ENCODE peak calls at places on chromosome 13, in five cellular contexts. One of them, this sample, is unnamed. For H3K36me3 and H3K9me3, the result is how much of the 10 kb centered on the place peaks cover.

GRCh38 chr13:41960195-41960699 is 662 bp downstream of the VWA8 start:
- DNase-seq in astrocyte: peak
- DNase-seq in Karpas-422: peak
- DNase-seq in GM23248: peak
- DNase-seq in fibroblast of lung: peak
- DNase-seq in this sample: no peak

GRCh38 chr13:28529836-28530235 is 34.9 kb upstream of the FLT1 start:
- DNase-seq in astrocyte: no peak
- DNase-seq in Karpas-422: peak
- DNase-seq in GM23248: peak
- DNase-seq in fibroblast of lung: no peak
- DNase-seq in this sample: no peak

GRCh38 chr13:83372786-83373185 is 509.5 kb downstream of the SLITRK1 start:
- DNase-seq in astrocyte: no peak
- DNase-seq in Karpas-422: no peak
- DNase-seq in GM23248: peak
- DNase-seq in fibroblast of lung: no peak
- DNase-seq in this sample: no peak

GRCh38 chr13:27079421-27079958 is 92.1 kb downstream of the USP12 start:
- DNase-seq in astrocyte: peak
- DNase-seq in Karpas-422: no peak
- DNase-seq in GM23248: peak
- DNase-seq in fibroblast of lung: peak
- DNase-seq in this sample: peak

GRCh38 chr13:74641586-74641985 is 507.4 kb upstream of the KLF12 start:
- DNase-seq in astrocyte: peak
- DNase-seq in Karpas-422: no peak
- DNase-seq in GM23248: peak
- DNase-seq in fibroblast of lung: peak
- DNase-seq in this sample: no peak

GRCh38 chr13:93476175-93476574 is 249.6 kb downstream of the GPC6 start:
- DNase-seq in astrocyte: peak
- DNase-seq in Karpas-422: no peak
- DNase-seq in GM23248: peak
- DNase-seq in fibroblast of lung: peak
- DNase-seq in this sample: no peak

GRCh38 chr13:29428310-29428991 is 167.0 kb downstream of the SLC7A1 start:
- DNase-seq in astrocyte: peak
- DNase-seq in Karpas-422: no peak
- DNase-seq in GM23248: peak
- DNase-seq in fibroblast of lung: no peak
- DNase-seq in this sample: no peak

GRCh38 chr13:21429217-21429616 is 29.9 kb downstream of the ZDHHC20 start:
- DNase-seq in astrocyte: no peak
- DNase-seq in Karpas-422: no peak
- DNase-seq in GM23248: no peak
- DNase-seq in fibroblast of lung: no peak
- DNase-seq in this sample: no peak

GRCh38 chr13:99528547-99528946 is 27.3 kb downstream of the TM9SF2 start:
- DNase-seq in astrocyte: no peak
- DNase-seq in Karpas-422: peak
- DNase-seq in GM23248: no peak
- DNase-seq in fibroblast of lung: peak
- DNase-seq in this sample: no peak

GRCh38 chr13:109974354-109974753 is 188.0 kb upstream of the IRS2 start:
- DNase-seq in astrocyte: peak
- DNase-seq in Karpas-422: no peak
- DNase-seq in GM23248: peak
- DNase-seq in fibroblast of lung: peak
- DNase-seq in this sample: no peak

GRCh38 chr13:29702912-29703351 is 107.4 kb upstream of the SLC7A1 start:
- DNase-seq in astrocyte: peak
- DNase-seq in Karpas-422: no peak
- DNase-seq in GM23248: peak
- DNase-seq in fibroblast of lung: peak
- DNase-seq in this sample: no peak

GRCh38 chr13:20869540-20869939 is 33.0 kb downstream of the XPO4 start:
- DNase-seq in astrocyte: no peak
- DNase-seq in Karpas-422: no peak
- DNase-seq in GM23248: peak
- DNase-seq in fibroblast of lung: peak
- DNase-seq in this sample: no peak

GRCh38 chr13:110890279-110891150 is 24.4 kb downstream of the ANKRD10 start:
- DNase-seq in astrocyte: no peak
- DNase-seq in Karpas-422: no peak
- DNase-seq in GM23248: no peak
- DNase-seq in fibroblast of lung: no peak
- DNase-seq in this sample: no peak

GRCh38 chr13:100625447-100625846 is 36.9 kb upstream of the GGACT start:
- DNase-seq in astrocyte: peak
- DNase-seq in Karpas-422: no peak
- DNase-seq in GM23248: no peak
- DNase-seq in fibroblast of lung: no peak
- DNase-seq in this sample: no peak

GRCh38 chr13:100630564-100630963 is 42.0 kb upstream of the GGACT start:
- DNase-seq in astrocyte: no peak
- DNase-seq in Karpas-422: no peak
- DNase-seq in GM23248: no peak
- DNase-seq in fibroblast of lung: no peak
- DNase-seq in this sample: no peak

DNA sequence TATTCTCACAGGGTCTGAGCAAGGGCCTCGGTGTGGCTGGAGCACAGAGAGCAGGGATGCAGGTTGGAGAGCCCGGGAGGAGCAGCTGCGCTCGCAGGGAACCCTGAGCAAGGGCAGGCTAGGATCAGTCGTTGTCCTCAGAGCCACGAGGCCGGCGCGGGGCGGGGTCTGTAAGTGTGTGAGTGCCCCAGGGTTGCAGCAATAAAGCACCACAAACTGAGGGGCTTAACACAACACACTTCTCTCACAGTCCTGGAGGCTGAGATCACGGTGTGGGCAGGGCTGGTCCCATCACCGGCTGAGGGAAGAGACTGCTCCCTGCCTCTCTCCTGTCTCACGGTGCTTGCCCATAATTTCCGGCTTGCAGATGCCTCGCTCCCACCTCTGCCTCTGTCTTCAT is 38.6 kb upstream of the GGACT start:
- DNase-seq in astrocyte: no peak
- DNase-seq in Karpas-422: no peak
- DNase-seq in GM23248: no peak
- DNase-seq in fibroblast of lung: no peak
- DNase-seq in this sample: no peak
- H3K36me3 ChIP-seq in astrocyte: under half
- H3K36me3 ChIP-seq in Karpas-422: under half
- H3K36me3 ChIP-seq in GM23248: under half
- H3K36me3 ChIP-seq in fibroblast of lung: under half
- H3K36me3 ChIP-seq in this sample: half or more

DNA sequence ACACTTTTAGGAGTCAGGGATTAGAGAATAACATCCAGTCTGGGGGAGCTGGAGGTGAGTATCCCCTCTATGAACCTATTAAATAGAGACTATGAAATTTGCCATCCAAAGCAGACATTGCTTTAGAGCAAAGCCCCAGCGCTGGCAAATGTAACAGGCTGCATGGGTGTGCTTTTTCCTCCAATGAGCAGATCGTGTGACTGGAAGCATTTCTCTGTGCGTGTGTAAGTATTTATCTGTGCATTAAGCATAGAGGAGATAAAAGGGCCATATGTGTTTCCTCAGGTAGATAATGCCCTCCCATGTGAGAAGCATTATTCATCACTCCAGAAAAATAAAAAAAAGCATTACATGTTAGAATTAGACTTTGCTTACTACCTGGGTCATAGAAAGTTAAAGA is 924 bp downstream of the TNFSF13B start:
- DNase-seq in astrocyte: no peak
- DNase-seq in Karpas-422: no peak
- DNase-seq in GM23248: peak
- DNase-seq in fibroblast of lung: no peak
- DNase-seq in this sample: no peak
- H3K9ac ChIP-seq in astrocyte: no peak
- H3K9ac ChIP-seq in Karpas-422: peak
- H3K9ac ChIP-seq in GM23248: peak
- H3K9ac ChIP-seq in fibroblast of lung: no peak
- H3K9ac ChIP-seq in this sample: no peak

GRCh38 chr13:48626726-48627451 is 26.8 kb upstream of the CYSLTR2 start:
- DNase-seq in astrocyte: peak
- DNase-seq in Karpas-422: no peak
- DNase-seq in GM23248: no peak
- DNase-seq in fibroblast of lung: no peak
- DNase-seq in this sample: no peak

GRCh38 chr13:48626077-48626449 is 27.7 kb upstream of the CYSLTR2 start:
- DNase-seq in astrocyte: peak
- DNase-seq in Karpas-422: no peak
- DNase-seq in GM23248: no peak
- DNase-seq in fibroblast of lung: peak
- DNase-seq in this sample: no peak

GRCh38 chr13:48625396-48626076 is 28.2 kb upstream of the CYSLTR2 start:
- DNase-seq in astrocyte: no peak
- DNase-seq in Karpas-422: no peak
- DNase-seq in GM23248: no peak
- DNase-seq in fibroblast of lung: no peak
- DNase-seq in this sample: no peak

GRCh38 chr13:48624016-48624415 is 29.7 kb upstream of the CYSLTR2 start:
- DNase-seq in astrocyte: no peak
- DNase-seq in Karpas-422: no peak
- DNase-seq in GM23248: no peak
- DNase-seq in fibroblast of lung: no peak
- DNase-seq in this sample: no peak

DNA sequence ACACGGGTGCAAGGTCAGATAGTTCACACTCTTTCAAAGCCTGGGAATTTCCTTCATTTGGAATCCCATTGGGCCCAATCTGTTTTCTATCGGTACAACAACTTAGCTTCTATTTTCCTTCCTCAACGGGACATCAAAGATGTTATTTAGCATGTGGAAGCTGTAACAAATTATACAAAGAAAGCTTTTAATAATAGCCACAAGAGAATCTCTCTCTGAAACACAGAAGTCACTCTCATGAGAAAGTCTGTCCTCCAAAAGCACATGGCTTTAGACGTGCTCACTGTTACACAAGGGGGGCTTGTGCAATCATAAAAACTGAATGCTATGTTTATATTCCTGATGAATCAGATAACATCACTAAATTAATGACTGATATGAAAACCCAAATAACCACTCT is 28.9 kb upstream of the CYSLTR2 start:
- DNase-seq in astrocyte: no peak
- DNase-seq in Karpas-422: no peak
- DNase-seq in GM23248: no peak
- DNase-seq in fibroblast of lung: peak
- DNase-seq in this sample: no peak
- H3K9me3 ChIP-seq in astrocyte: under half
- H3K9me3 ChIP-seq in Karpas-422: under half
- H3K9me3 ChIP-seq in GM23248: under half
- H3K9me3 ChIP-seq in fibroblast of lung: under half
- H3K9me3 ChIP-seq in this sample: under half

GRCh38 chr13:60591348-60591747 is 194.3 kb downstream of the TDRD3 start:
- DNase-seq in astrocyte: peak
- DNase-seq in Karpas-422: no peak
- DNase-seq in GM23248: peak
- DNase-seq in fibroblast of lung: no peak
- DNase-seq in this sample: no peak
- H3K36me3 ChIP-seq in astrocyte: under half
- H3K36me3 ChIP-seq in Karpas-422: under half
- H3K36me3 ChIP-seq in GM23248: under half
- H3K36me3 ChIP-seq in fibroblast of lung: under half
- H3K36me3 ChIP-seq in this sample: under half

GRCh38 chr13:50810998-50811397 is 32.5 kb downstream of the DLEU7 start:
- DNase-seq in astrocyte: no peak
- DNase-seq in Karpas-422: peak
- DNase-seq in GM23248: no peak
- DNase-seq in fibroblast of lung: no peak
- DNase-seq in this sample: no peak
- H3K9ac ChIP-seq in astrocyte: no peak
- H3K9ac ChIP-seq in Karpas-422: peak
- H3K9ac ChIP-seq in GM23248: no peak
- H3K9ac ChIP-seq in fibroblast of lung: no peak
- H3K9ac ChIP-seq in this sample: no peak

DNA sequence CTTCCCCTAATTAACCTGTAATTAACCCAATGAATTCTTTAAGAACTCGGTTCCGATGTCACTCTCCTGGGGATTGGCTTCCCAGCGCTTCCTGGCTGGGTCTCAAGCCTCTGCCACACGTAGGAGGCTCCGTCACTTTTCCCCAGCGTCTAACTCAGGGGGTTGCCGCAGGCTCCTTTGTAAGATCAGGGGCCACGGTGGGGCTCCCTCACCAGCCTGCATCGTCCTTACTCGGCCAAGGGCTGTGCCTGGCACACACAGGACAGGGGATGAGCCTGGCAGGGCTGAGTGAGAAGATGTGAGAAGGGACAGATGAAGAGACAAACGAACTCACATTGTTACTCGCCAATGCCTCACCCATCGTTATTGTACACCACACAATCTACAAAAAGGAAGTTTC is 20.9 kb upstream of the ATP11A start:
- DNase-seq in astrocyte: no peak
- DNase-seq in Karpas-422: no peak
- DNase-seq in GM23248: no peak
- DNase-seq in fibroblast of lung: no peak
- DNase-seq in this sample: no peak
- H3K9me3 ChIP-seq in astrocyte: under half
- H3K9me3 ChIP-seq in Karpas-422: under half
- H3K9me3 ChIP-seq in GM23248: under half
- H3K9me3 ChIP-seq in fibroblast of lung: under half
- H3K9me3 ChIP-seq in this sample: under half

DNA sequence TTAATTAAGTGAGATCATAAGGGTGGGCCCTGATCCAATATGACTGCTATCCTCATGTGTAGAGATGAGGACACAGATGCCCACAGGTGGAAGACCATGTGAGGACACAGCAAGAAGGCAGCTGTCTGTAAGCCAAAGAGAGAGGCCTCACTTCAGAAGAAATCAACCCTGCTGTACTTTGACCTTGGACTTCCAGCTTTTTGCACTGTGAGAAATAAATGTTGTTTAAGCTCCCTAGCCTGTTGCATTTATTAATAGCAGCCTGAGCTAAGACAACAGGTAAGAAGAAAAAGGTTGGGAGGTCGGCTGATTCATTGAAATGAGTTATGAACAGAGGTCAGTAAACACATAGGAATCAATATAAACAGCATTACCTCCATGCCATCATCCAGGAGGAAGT is 14.8 kb downstream of the PARP4 start:
- DNase-seq in astrocyte: no peak
- DNase-seq in Karpas-422: no peak
- DNase-seq in GM23248: no peak
- DNase-seq in fibroblast of lung: no peak
- DNase-seq in this sample: no peak
- H3K36me3 ChIP-seq in astrocyte: under half
- H3K36me3 ChIP-seq in Karpas-422: under half
- H3K36me3 ChIP-seq in GM23248: under half
- H3K36me3 ChIP-seq in fibroblast of lung: under half
- H3K36me3 ChIP-seq in this sample: half or more

DNA sequence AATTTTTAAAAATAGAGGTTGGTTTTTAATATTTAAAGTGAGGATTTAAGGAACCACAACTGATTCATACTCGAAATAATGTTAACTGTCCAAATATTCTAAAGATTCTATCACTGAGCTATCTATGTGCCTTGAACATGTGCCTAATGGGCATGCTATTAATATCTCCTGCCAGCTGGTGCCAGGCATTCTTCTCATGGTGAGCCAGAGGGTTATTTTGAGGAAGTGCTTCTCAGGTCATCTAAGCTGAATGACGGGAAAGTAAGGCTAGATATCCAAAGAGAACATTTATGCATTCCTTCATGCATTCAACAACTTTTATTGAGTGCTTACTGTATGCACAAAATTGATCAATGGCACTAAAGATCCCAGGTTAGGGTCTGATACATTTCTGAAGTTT is 138.2 kb downstream of the PIBF1 start:
- DNase-seq in astrocyte: peak
- DNase-seq in Karpas-422: no peak
- DNase-seq in GM23248: peak
- DNase-seq in fibroblast of lung: no peak
- DNase-seq in this sample: no peak
- H3K9ac ChIP-seq in astrocyte: no peak
- H3K9ac ChIP-seq in Karpas-422: no peak
- H3K9ac ChIP-seq in GM23248: no peak
- H3K9ac ChIP-seq in fibroblast of lung: no peak
- H3K9ac ChIP-seq in this sample: no peak

This sample was measured in SK-N-MC.